ENCODE peak calls at places on chromosome 1, in seven cellular contexts. One of them, this sample, is unnamed.

GRCh38 chr1:117067528-117068370 is 7.6 kb downstream of the TTF2 start:
- DNase-seq in CD8-positive, alpha-beta memory T cell: no peak
- DNase-seq in LoVo: peak; percentile 59
- DNase-seq in stimulated activated CD8-positive, alpha-beta memory T cell treated with anti-CD3 and anti-CD28 coated beads, Interleukin-4, amount 100 ng/mL, for 24 hours: no peak
- DNase-seq in body of pancreas: peak; percentile 70
- DNase-seq in globus pallidus: peak; percentile 69
- DNase-seq in AG04449: no peak
- DNase-seq in this sample: peak; percentile 42

GRCh38 chr1:240801445-240801844 is 189.5 kb upstream of the GREM2 start:
- DNase-seq in CD8-positive, alpha-beta memory T cell: no peak
- DNase-seq in LoVo: no peak
- DNase-seq in stimulated activated CD8-positive, alpha-beta memory T cell treated with anti-CD3 and anti-CD28 coated beads, Interleukin-4, amount 100 ng/mL, for 24 hours: no peak
- DNase-seq in body of pancreas: no peak
- DNase-seq in globus pallidus: no peak
- DNase-seq in AG04449: no peak
- DNase-seq in this sample: no peak

GRCh38 chr1:100353988-100354387 is 1.7 kb downstream of the CDC14A start:
- DNase-seq in CD8-positive, alpha-beta memory T cell: no peak
- DNase-seq in LoVo: peak; percentile 86
- DNase-seq in stimulated activated CD8-positive, alpha-beta memory T cell treated with anti-CD3 and anti-CD28 coated beads, Interleukin-4, amount 100 ng/mL, for 24 hours: no peak
- DNase-seq in body of pancreas: no peak
- DNase-seq in globus pallidus: no peak
- DNase-seq in AG04449: no peak
- DNase-seq in this sample: no peak

GRCh38 chr1:30109853-30110252 is 613.5 kb downstream of the MATN1 start:
- DNase-seq in CD8-positive, alpha-beta memory T cell: no peak
- DNase-seq in LoVo: no peak
- DNase-seq in stimulated activated CD8-positive, alpha-beta memory T cell treated with anti-CD3 and anti-CD28 coated beads, Interleukin-4, amount 100 ng/mL, for 24 hours: no peak
- DNase-seq in body of pancreas: no peak
- DNase-seq in globus pallidus: no peak
- DNase-seq in AG04449: no peak
- DNase-seq in this sample: no peak

GRCh38 chr1:170657275-170657853 is 6.6 kb upstream of the PRRX1 start:
- DNase-seq in CD8-positive, alpha-beta memory T cell: no peak
- DNase-seq in LoVo: no peak
- DNase-seq in stimulated activated CD8-positive, alpha-beta memory T cell treated with anti-CD3 and anti-CD28 coated beads, Interleukin-4, amount 100 ng/mL, for 24 hours: no peak
- DNase-seq in body of pancreas: no peak
- DNase-seq in globus pallidus: no peak
- DNase-seq in AG04449: no peak
- DNase-seq in this sample: no peak

GRCh38 chr1:46721806-46722205 is 2.9 kb upstream of the EFCAB14 start:
- DNase-seq in CD8-positive, alpha-beta memory T cell: no peak
- DNase-seq in LoVo: no peak
- DNase-seq in stimulated activated CD8-positive, alpha-beta memory T cell treated with anti-CD3 and anti-CD28 coated beads, Interleukin-4, amount 100 ng/mL, for 24 hours: no peak
- DNase-seq in body of pancreas: no peak
- DNase-seq in globus pallidus: no peak
- DNase-seq in AG04449: no peak
- DNase-seq in this sample: no peak

GRCh38 chr1:8373547-8374270 is 55.8 kb downstream of the SLC45A1 start:
- DNase-seq in CD8-positive, alpha-beta memory T cell: no peak
- DNase-seq in LoVo: no peak
- DNase-seq in stimulated activated CD8-positive, alpha-beta memory T cell treated with anti-CD3 and anti-CD28 coated beads, Interleukin-4, amount 100 ng/mL, for 24 hours: no peak
- DNase-seq in body of pancreas: peak; percentile 71
- DNase-seq in globus pallidus: peak; percentile 63
- DNase-seq in AG04449: peak; percentile 49
- DNase-seq in this sample: peak; percentile 35

GRCh38 chr1:10681296-10682113 is 114.9 kb downstream of the CASZ1 start:
- DNase-seq in CD8-positive, alpha-beta memory T cell: no peak
- DNase-seq in LoVo: no peak
- DNase-seq in stimulated activated CD8-positive, alpha-beta memory T cell treated with anti-CD3 and anti-CD28 coated beads, Interleukin-4, amount 100 ng/mL, for 24 hours: no peak
- DNase-seq in body of pancreas: no peak
- DNase-seq in globus pallidus: no peak
- DNase-seq in AG04449: no peak
- DNase-seq in this sample: no peak

GRCh38 chr1:6053206-6053546 is 7.5 kb downstream of the KCNAB2 start:
- DNase-seq in CD8-positive, alpha-beta memory T cell: no peak
- DNase-seq in LoVo: no peak
- DNase-seq in stimulated activated CD8-positive, alpha-beta memory T cell treated with anti-CD3 and anti-CD28 coated beads, Interleukin-4, amount 100 ng/mL, for 24 hours: no peak
- DNase-seq in body of pancreas: no peak
- DNase-seq in globus pallidus: no peak
- DNase-seq in AG04449: no peak
- DNase-seq in this sample: no peak

GRCh38 chr1:39124282-39124681 is 80.2 kb upstream of the MACF1 start:
- DNase-seq in CD8-positive, alpha-beta memory T cell: no peak
- DNase-seq in LoVo: no peak
- DNase-seq in stimulated activated CD8-positive, alpha-beta memory T cell treated with anti-CD3 and anti-CD28 coated beads, Interleukin-4, amount 100 ng/mL, for 24 hours: no peak
- DNase-seq in body of pancreas: no peak
- DNase-seq in globus pallidus: no peak
- DNase-seq in AG04449: no peak
- DNase-seq in this sample: no peak

GRCh38 chr1:45569962-45570581 is 13.8 kb upstream of the NASP start:
- DNase-seq in CD8-positive, alpha-beta memory T cell: peak; percentile 64
- DNase-seq in LoVo: peak; percentile 62
- DNase-seq in stimulated activated CD8-positive, alpha-beta memory T cell treated with anti-CD3 and anti-CD28 coated beads, Interleukin-4, amount 100 ng/mL, for 24 hours: peak; percentile 51
- DNase-seq in body of pancreas: peak; percentile 75
- DNase-seq in globus pallidus: peak; percentile 72
- DNase-seq in AG04449: peak; percentile 17
- DNase-seq in this sample: peak; percentile 70

GRCh38 chr1:17128361-17128760 is 9.1 kb upstream of the PADI2 start:
- DNase-seq in CD8-positive, alpha-beta memory T cell: no peak
- DNase-seq in LoVo: peak; percentile 86
- DNase-seq in stimulated activated CD8-positive, alpha-beta memory T cell treated with anti-CD3 and anti-CD28 coated beads, Interleukin-4, amount 100 ng/mL, for 24 hours: no peak
- DNase-seq in body of pancreas: no peak
- DNase-seq in globus pallidus: peak; percentile 18
- DNase-seq in AG04449: peak; percentile 97
- DNase-seq in this sample: no peak

GRCh38 chr1:31937300-31938183 is 626 bp downstream of the PTP4A2 start:
- DNase-seq in CD8-positive, alpha-beta memory T cell: peak; percentile 73
- DNase-seq in LoVo: no peak
- DNase-seq in stimulated activated CD8-positive, alpha-beta memory T cell treated with anti-CD3 and anti-CD28 coated beads, Interleukin-4, amount 100 ng/mL, for 24 hours: peak; percentile 71
- DNase-seq in body of pancreas: peak; percentile 79
- DNase-seq in globus pallidus: peak; percentile 91
- DNase-seq in AG04449: no peak
- DNase-seq in this sample: peak; percentile 56

GRCh38 chr1:246214708-246215504 is 292.2 kb downstream of the SMYD3 start:
- DNase-seq in CD8-positive, alpha-beta memory T cell: no peak
- DNase-seq in LoVo: no peak
- DNase-seq in stimulated activated CD8-positive, alpha-beta memory T cell treated with anti-CD3 and anti-CD28 coated beads, Interleukin-4, amount 100 ng/mL, for 24 hours: no peak
- DNase-seq in body of pancreas: no peak
- DNase-seq in globus pallidus: peak; percentile 61
- DNase-seq in AG04449: peak; percentile 86
- DNase-seq in this sample: no peak

GRCh38 chr1:108072294-108072693 is 107.3 kb upstream of the VAV3 start:
- DNase-seq in CD8-positive, alpha-beta memory T cell: no peak
- DNase-seq in LoVo: no peak
- DNase-seq in stimulated activated CD8-positive, alpha-beta memory T cell treated with anti-CD3 and anti-CD28 coated beads, Interleukin-4, amount 100 ng/mL, for 24 hours: no peak
- DNase-seq in body of pancreas: no peak
- DNase-seq in globus pallidus: no peak
- DNase-seq in AG04449: no peak
- DNase-seq in this sample: no peak

GRCh38 chr1:156126701-156127534 is 12.4 kb downstream of the LMNA start:
- DNase-seq in CD8-positive, alpha-beta memory T cell: peak; percentile 82
- DNase-seq in LoVo: peak; percentile 92
- DNase-seq in stimulated activated CD8-positive, alpha-beta memory T cell treated with anti-CD3 and anti-CD28 coated beads, Interleukin-4, amount 100 ng/mL, for 24 hours: peak; percentile 73
- DNase-seq in body of pancreas: no peak
- DNase-seq in globus pallidus: no peak
- DNase-seq in AG04449: peak; percentile 83
- DNase-seq in this sample: no peak

GRCh38 chr1:109931189-109931672 is 20.6 kb downstream of the CSF1 start:
- DNase-seq in CD8-positive, alpha-beta memory T cell: no peak
- DNase-seq in LoVo: no peak
- DNase-seq in stimulated activated CD8-positive, alpha-beta memory T cell treated with anti-CD3 and anti-CD28 coated beads, Interleukin-4, amount 100 ng/mL, for 24 hours: no peak
- DNase-seq in body of pancreas: peak; percentile 91
- DNase-seq in globus pallidus: peak; percentile 48
- DNase-seq in AG04449: no peak
- DNase-seq in this sample: no peak

GRCh38 chr1:220363196-220363831 is 91.1 kb upstream of the RAB3GAP2 start:
- DNase-seq in CD8-positive, alpha-beta memory T cell: no peak
- DNase-seq in LoVo: no peak
- DNase-seq in stimulated activated CD8-positive, alpha-beta memory T cell treated with anti-CD3 and anti-CD28 coated beads, Interleukin-4, amount 100 ng/mL, for 24 hours: no peak
- DNase-seq in body of pancreas: no peak
- DNase-seq in globus pallidus: no peak
- DNase-seq in AG04449: no peak
- DNase-seq in this sample: no peak

GRCh38 chr1:108742268-108742667 is 4.2 kb upstream of the STXBP3 start:
- DNase-seq in CD8-positive, alpha-beta memory T cell: no peak
- DNase-seq in LoVo: no peak
- DNase-seq in stimulated activated CD8-positive, alpha-beta memory T cell treated with anti-CD3 and anti-CD28 coated beads, Interleukin-4, amount 100 ng/mL, for 24 hours: no peak
- DNase-seq in body of pancreas: no peak
- DNase-seq in globus pallidus: no peak
- DNase-seq in AG04449: no peak
- DNase-seq in this sample: no peak

GRCh38 chr1:17563494-17564281 is 24.2 kb downstream of the ARHGEF10L start:
- DNase-seq in CD8-positive, alpha-beta memory T cell: no peak
- DNase-seq in LoVo: no peak
- DNase-seq in stimulated activated CD8-positive, alpha-beta memory T cell treated with anti-CD3 and anti-CD28 coated beads, Interleukin-4, amount 100 ng/mL, for 24 hours: no peak
- DNase-seq in body of pancreas: peak; percentile 65
- DNase-seq in globus pallidus: no peak
- DNase-seq in AG04449: no peak
- DNase-seq in this sample: no peak

GRCh38 chr1:54944610-54945392 is 35.6 kb upstream of the TMEM61 start:
- DNase-seq in CD8-positive, alpha-beta memory T cell: peak; percentile 32
- DNase-seq in LoVo: peak; percentile 78
- DNase-seq in stimulated activated CD8-positive, alpha-beta memory T cell treated with anti-CD3 and anti-CD28 coated beads, Interleukin-4, amount 100 ng/mL, for 24 hours: peak; percentile 36
- DNase-seq in body of pancreas: peak; percentile 81
- DNase-seq in globus pallidus: peak; percentile 79
- DNase-seq in AG04449: peak; percentile 41
- DNase-seq in this sample: peak; percentile 61

GRCh38 chr1:212588137-212588510 is 20.4 kb upstream of the ATF3 start:
- DNase-seq in CD8-positive, alpha-beta memory T cell: no peak
- DNase-seq in LoVo: no peak
- DNase-seq in stimulated activated CD8-positive, alpha-beta memory T cell treated with anti-CD3 and anti-CD28 coated beads, Interleukin-4, amount 100 ng/mL, for 24 hours: no peak
- DNase-seq in body of pancreas: no peak
- DNase-seq in globus pallidus: no peak
- DNase-seq in AG04449: no peak
- DNase-seq in this sample: no peak

GRCh38 chr1:156167536-156167935 is 14.2 kb downstream of the SEMA4A start:
- DNase-seq in CD8-positive, alpha-beta memory T cell: no peak
- DNase-seq in LoVo: no peak
- DNase-seq in stimulated activated CD8-positive, alpha-beta memory T cell treated with anti-CD3 and anti-CD28 coated beads, Interleukin-4, amount 100 ng/mL, for 24 hours: no peak
- DNase-seq in body of pancreas: no peak
- DNase-seq in globus pallidus: no peak
- DNase-seq in AG04449: no peak
- DNase-seq in this sample: no peak

GRCh38 chr1:53376041-53376461 is 48.2 kb upstream of the LRP8 start:
- DNase-seq in CD8-positive, alpha-beta memory T cell: no peak
- DNase-seq in LoVo: no peak
- DNase-seq in stimulated activated CD8-positive, alpha-beta memory T cell treated with anti-CD3 and anti-CD28 coated beads, Interleukin-4, amount 100 ng/mL, for 24 hours: no peak
- DNase-seq in body of pancreas: peak; percentile 8
- DNase-seq in globus pallidus: no peak
- DNase-seq in AG04449: no peak
- DNase-seq in this sample: no peak

GRCh38 chr1:8989821-8990220 is 36.4 kb downstream of the SLC2A7 start:
- DNase-seq in CD8-positive, alpha-beta memory T cell: no peak
- DNase-seq in LoVo: no peak
- DNase-seq in stimulated activated CD8-positive, alpha-beta memory T cell treated with anti-CD3 and anti-CD28 coated beads, Interleukin-4, amount 100 ng/mL, for 24 hours: no peak
- DNase-seq in body of pancreas: no peak
- DNase-seq in globus pallidus: no peak
- DNase-seq in AG04449: no peak
- DNase-seq in this sample: no peak

GRCh38 chr1:41742219-41742618 is 176.5 kb downstream of the HIVEP3 start:
- DNase-seq in CD8-positive, alpha-beta memory T cell: no peak
- DNase-seq in LoVo: no peak
- DNase-seq in stimulated activated CD8-positive, alpha-beta memory T cell treated with anti-CD3 and anti-CD28 coated beads, Interleukin-4, amount 100 ng/mL, for 24 hours: no peak
- DNase-seq in body of pancreas: no peak
- DNase-seq in globus pallidus: no peak
- DNase-seq in AG04449: peak; percentile 67
- DNase-seq in this sample: peak; percentile 57

GRCh38 chr1:208013210-208013609 is 102.3 kb upstream of the CD34 start:
- DNase-seq in CD8-positive, alpha-beta memory T cell: no peak
- DNase-seq in LoVo: no peak
- DNase-seq in stimulated activated CD8-positive, alpha-beta memory T cell treated with anti-CD3 and anti-CD28 coated beads, Interleukin-4, amount 100 ng/mL, for 24 hours: no peak
- DNase-seq in body of pancreas: no peak
- DNase-seq in globus pallidus: no peak
- DNase-seq in AG04449: no peak
- DNase-seq in this sample: no peak

GRCh38 chr1:197859024-197859423 is 43.4 kb upstream of the C1orf53 start:
- DNase-seq in CD8-positive, alpha-beta memory T cell: no peak
- DNase-seq in LoVo: no peak
- DNase-seq in stimulated activated CD8-positive, alpha-beta memory T cell treated with anti-CD3 and anti-CD28 coated beads, Interleukin-4, amount 100 ng/mL, for 24 hours: no peak
- DNase-seq in body of pancreas: no peak
- DNase-seq in globus pallidus: no peak
- DNase-seq in AG04449: no peak
- DNase-seq in this sample: no peak

GRCh38 chr1:41915786-41916571 is 2.7 kb downstream of the HIVEP3 start:
- DNase-seq in CD8-positive, alpha-beta memory T cell: no peak
- DNase-seq in LoVo: no peak
- DNase-seq in stimulated activated CD8-positive, alpha-beta memory T cell treated with anti-CD3 and anti-CD28 coated beads, Interleukin-4, amount 100 ng/mL, for 24 hours: no peak
- DNase-seq in body of pancreas: peak; percentile 50
- DNase-seq in globus pallidus: peak; percentile 55
- DNase-seq in AG04449: no peak
- DNase-seq in this sample: no peak

GRCh38 chr1:22612657-22613056 is 23.8 kb upstream of the C1QA start:
- DNase-seq in CD8-positive, alpha-beta memory T cell: no peak
- DNase-seq in LoVo: no peak
- DNase-seq in stimulated activated CD8-positive, alpha-beta memory T cell treated with anti-CD3 and anti-CD28 coated beads, Interleukin-4, amount 100 ng/mL, for 24 hours: no peak
- DNase-seq in body of pancreas: no peak
- DNase-seq in globus pallidus: no peak
- DNase-seq in AG04449: no peak
- DNase-seq in this sample: no peak

GRCh38 chr1:100597069-100597741 is 59.3 kb downstream of the GPR88 start:
- DNase-seq in CD8-positive, alpha-beta memory T cell: no peak
- DNase-seq in LoVo: no peak
- DNase-seq in stimulated activated CD8-positive, alpha-beta memory T cell treated with anti-CD3 and anti-CD28 coated beads, Interleukin-4, amount 100 ng/mL, for 24 hours: no peak
- DNase-seq in body of pancreas: no peak
- DNase-seq in globus pallidus: no peak
- DNase-seq in AG04449: peak; percentile 66
- DNase-seq in this sample: no peak